ENCODE peak calls at places on chromosomes 4 and X, in four cellular contexts. T is erythroblast, F is lower leg skin, N is breast epithelium. O is an unnamed sample.

GRCh38 chrX:153333821-153334653 is at the start of gene ZNF275:
- DNase-seq in T (peak), N (peak), F (peak), O (peak)

GRCh38 chr4:147017081-147017480 is 71.4 kb upstream of the TTC29 start:
- DNase-seq in T (no peak), N (no peak), F (no peak), O (no peak)

GRCh38 chr4:80201326-80202151 is 4.2 kb downstream of the PRDM8 start:
- DNase-seq in T (peak), F (no peak), N (no peak), O (peak)

GRCh38 chrX:75547783-75548182 is 24.9 kb upstream of the ZDHHC15 start:
- DNase-seq in F (peak), T (no peak), N (peak), O (peak)

GRCh38 chr4:824461-825062 is 1.4 kb downstream of the CPLX1 start:
- DNase-seq in F (no peak), N (no peak), T (no peak), O (no peak)

GRCh38 chrX:80335062-80335830 is 85.0 kb upstream of the TENT5D start:
- DNase-seq in F (peak), T (peak), N (peak), O (peak)

GRCh38 chrX:16778545-16778944 is 7.7 kb upstream of the TXLNG start:
- DNase-seq in N (no peak), T (no peak), F (no peak), O (no peak)

GRCh38 chr4:110610940-110611785 is 11.7 kb downstream of the PITX2 start:
- DNase-seq in N (no peak), F (no peak), T (no peak), O (no peak)

GRCh38 chr4:73687414-73687813 is 53.0 kb upstream of the CXCL8 start:
- DNase-seq in N (no peak), F (no peak), T (no peak), O (no peak)

GRCh38 chr4:128288689-128289106 is 1.1 kb upstream of the PGRMC2 start:
- DNase-seq in F (no peak), T (peak), N (peak), O (no peak)

GRCh38 chr4:4502694-4503311 is 39.0 kb downstream of the STX18 start:
- DNase-seq in T (peak), F (no peak), N (no peak), O (no peak)

GRCh38 chr4:78417603-78418002 is 134.0 kb upstream of the ANXA3 start:
- DNase-seq in F (no peak), T (no peak), N (no peak), O (no peak)

GRCh38 chr4:164648151-164648848 is 105.6 kb upstream of the SMIM31 start:
- DNase-seq in T (no peak), F (no peak), N (no peak), O (no peak)

GRCh38 chrX:71578253-71579135 is at the start of gene GCNA:
- DNase-seq in T (no peak), F (no peak), N (no peak), O (no peak)

GRCh38 chr4:70705856-70706461 is 15.8 kb upstream of the RUFY3 start:
- DNase-seq in T (no peak), F (no peak), N (no peak), O (no peak)

GRCh38 chrX:70096052-70096451 is 33.8 kb downstream of the OTUD6A start:
- DNase-seq in F (no peak), T (no peak), N (no peak), O (no peak)

GRCh38 chr4:94390804-94391410 is 48.3 kb upstream of the HPGDS start:
- DNase-seq in T (peak), N (no peak), F (no peak), O (no peak)

GRCh38 chrX:150898343-150899190 is at the start of gene CD99L2:
- DNase-seq in T (peak), F (peak), N (peak), O (peak)
- TF ChIP-seq POLR2A in T (peak), F (no peak), N (no peak), O (no peak)

GRCh38 chrX:68693481-68694410 is 46.3 kb downstream of the STARD8 start:
- DNase-seq in F (peak), T (peak), N (peak), O (peak)
- TF ChIP-seq POLR2A in F (no peak), T (peak), N (no peak), O (peak)

DNA sequence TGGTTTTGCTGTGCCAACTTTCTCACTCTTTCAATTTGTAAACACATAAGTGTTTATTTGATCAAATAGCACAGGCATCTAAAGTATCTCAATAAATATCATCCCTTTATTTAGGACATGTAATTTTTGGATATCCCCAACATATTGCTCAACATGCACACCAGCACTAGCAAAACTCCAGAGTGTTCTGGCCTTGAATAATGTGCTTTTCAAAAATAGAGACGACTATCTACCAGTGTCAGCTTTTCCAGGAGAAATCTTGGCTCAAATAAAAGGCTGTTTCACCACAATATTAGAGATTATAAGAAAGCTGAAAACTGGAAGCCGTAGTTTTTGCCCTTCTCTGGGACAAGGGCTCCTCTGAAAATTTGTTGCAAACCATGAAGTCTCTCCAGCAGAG is 67.0 kb downstream of the MAOB start:
- DNase-seq in T (no peak), N (no peak), F (no peak), O (no peak)
- TF ChIP-seq POLR2A in T (no peak), N (no peak), F (no peak), O (no peak)

GRCh38 chr4:3179126-3179706 is 69.7 kb upstream of the MSANTD1 start:
- DNase-seq in T (no peak), F (no peak), N (no peak), O (no peak)
- TF ChIP-seq POLR2A in T (no peak), F (no peak), N (no peak), O (no peak)

DNA sequence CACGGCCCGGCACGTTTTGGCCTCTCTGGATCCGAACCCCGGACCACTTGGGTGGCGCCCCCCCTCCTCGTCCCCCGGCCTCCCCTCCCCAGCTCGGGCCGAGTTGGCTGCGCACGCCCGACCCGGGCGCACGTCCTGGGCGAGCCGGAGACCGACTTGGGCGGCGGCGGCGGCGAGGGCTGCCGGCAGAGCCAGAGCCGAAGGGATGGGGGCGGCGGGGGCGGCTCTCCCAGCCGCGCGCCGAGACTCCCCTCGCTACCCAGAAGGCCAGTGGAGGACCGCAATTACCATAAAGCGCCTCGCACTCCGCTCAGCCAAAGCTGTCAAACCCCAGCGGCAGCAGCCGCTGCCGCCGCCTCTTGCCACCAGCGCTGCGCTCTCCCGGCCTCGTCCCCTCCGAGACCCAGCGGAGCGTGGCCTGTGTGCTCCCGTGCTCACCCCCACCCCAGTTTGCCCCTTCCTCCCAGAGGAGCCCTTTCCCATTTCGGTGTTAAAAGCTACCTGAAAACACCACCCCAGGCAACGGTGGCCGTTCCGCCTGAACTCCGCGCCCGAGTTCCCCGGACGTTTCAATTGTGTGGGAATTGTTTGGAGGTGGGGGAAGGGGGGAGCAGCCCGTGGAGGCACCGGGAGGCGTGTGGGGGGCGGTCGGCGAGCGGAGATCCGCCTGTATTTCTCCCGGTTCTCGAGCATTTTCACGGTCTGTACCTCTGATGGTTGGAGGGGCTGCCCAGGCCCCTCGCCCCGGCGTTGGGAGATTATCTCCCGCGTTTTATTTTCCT is 697 bp upstream of the BCOR start:
- DNase-seq in T (peak), N (no peak), F (no peak), O (peak)
- TF ChIP-seq POLR2A in T (no peak), N (no peak), F (no peak), O (no peak)

GRCh38 chrX:11109968-11110367 is 1.2 kb upstream of the HCCS start:
- DNase-seq in F (no peak), T (no peak), N (no peak), O (no peak)

GRCh38 chrX:11108253-11108941 is 2.7 kb upstream of the HCCS start:
- DNase-seq in N (no peak), F (no peak), T (no peak), O (no peak)

GRCh38 chrX:11111947-11112346 is 815 bp downstream of the HCCS start:
- DNase-seq in T (no peak), N (no peak), F (no peak), O (no peak)

GRCh38 chrX:11113731-11114130 is 2.6 kb downstream of the HCCS start:
- DNase-seq in F (no peak), N (no peak), T (no peak), O (no peak)

GRCh38 chrX:11111038-11111851 is at the start of gene HCCS:
- DNase-seq in F (peak), T (peak), N (peak), O (peak)
- TF ChIP-seq POLR2A in F (peak), T (peak), N (peak), O (peak)

GRCh38 chr4:102501176-102501634 is at the start of gene NFKB1:
- DNase-seq in T (peak), N (peak), F (peak), O (peak)
- TF ChIP-seq POLR2A in T (no peak), N (no peak), F (no peak), O (no peak)

DNA sequence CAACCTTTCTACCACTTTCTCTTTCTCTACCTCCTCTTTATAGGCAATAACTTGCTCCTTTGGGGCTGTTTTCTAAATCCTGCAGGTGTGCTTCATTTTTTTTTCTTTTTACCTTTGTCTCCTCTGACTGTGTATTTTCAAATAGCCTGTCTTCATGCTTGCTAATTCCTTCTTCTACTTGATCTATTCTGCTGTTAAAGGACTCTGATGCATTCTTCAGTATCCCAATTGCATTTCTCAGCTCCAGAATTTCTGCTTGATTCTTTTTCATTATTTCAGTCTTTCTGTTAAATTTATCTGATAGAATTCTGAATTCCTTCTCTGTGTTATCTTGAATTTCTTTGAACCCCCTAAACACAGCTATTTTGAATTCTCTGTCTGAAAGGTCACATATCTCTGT is 67.7 kb upstream of the IL2 start:
- DNase-seq in F (no peak), T (no peak), N (no peak), O (no peak)
- TF ChIP-seq POLR2A in F (no peak), T (no peak), N (no peak), O (no peak)